ENCODE peak calls at places on chromosomes 4 and X, in eight cellular contexts. H is non-pigmented ciliary epithelial cell; V is T1000; C is naive thymus-derived CD4-positive, alpha-beta T cell; T is astrocyte of the spinal cord; J is activated T-helper 1 cell treated with anti-CD3 and anti-CD28 coated beads, Interleukin-2, amount 50 U/mL, for 16 hours; N is NCI-H2081; S is activated CD8-positive, alpha-beta memory T cell treated with anti-CD3 and anti-CD28 coated beads, Interleukin-2, amount 10 ng/mL, durations not matched to agents 7 days and 5 days. Q is an unnamed sample.

GRCh38 chr4:101419324-101420135 is 72.2 kb upstream of the PPP3CA start:
- DNase-seq in H (no peak), V (no peak), C (peak; percentile 7), T (peak; percentile 55), J (no peak), N (peak; percentile 87), S (no peak), Q (no peak)

GRCh38 chr4:7141151-7141550 is 51.2 kb upstream of the SORCS2 start:
- DNase-seq in H (no peak), V (no peak), C (no peak), T (no peak), J (no peak), N (no peak), S (no peak), Q (no peak)

GRCh38 chr4:34182346-34182745 is 2062.0 kb downstream of the ARAP2 start:
- DNase-seq in H (no peak), V (no peak), C (no peak), T (peak; percentile 15), J (no peak), N (no peak), S (no peak), Q (no peak)

GRCh38 chr4:175935016-175935661 is 123.1 kb upstream of the GPM6A start:
- DNase-seq in H (no peak), V (no peak), C (no peak), T (no peak), J (no peak), N (no peak), S (no peak), Q (peak; percentile 81)

GRCh38 chr4:8117278-8117682 is 41.3 kb downstream of the ABLIM2 start:
- DNase-seq in H (no peak), V (no peak), C (no peak), T (no peak), J (no peak), N (no peak), S (peak; percentile 51), Q (peak; percentile 51)

GRCh38 chrX:23493941-23494374 is 159.3 kb downstream of the PTCHD1 start:
- DNase-seq in H (peak; percentile 24), V (peak; percentile 32), C (no peak), T (peak; percentile 40), J (no peak), N (no peak), S (no peak), Q (peak; percentile 32)

GRCh38 chrX:130049821-130050220 is 60.5 kb downstream of the ELF4 start:
- DNase-seq in H (no peak), V (no peak), C (no peak), T (no peak), J (no peak), N (no peak), S (no peak), Q (no peak)

GRCh38 chr4:87567191-87567590 is 38.0 kb upstream of the SPARCL1 start:
- DNase-seq in H (no peak), V (no peak), C (no peak), T (no peak), J (no peak), N (no peak), S (no peak), Q (no peak)

GRCh38 chr4:155512812-155513211 is 136.0 kb upstream of the MAP9 start:
- DNase-seq in H (no peak), V (no peak), C (no peak), T (no peak), J (no peak), N (no peak), S (no peak), Q (no peak)

GRCh38 chr4:89294583-89295244 is 12.9 kb downstream of the GPRIN3 start:
- DNase-seq in H (no peak), V (no peak), C (peak; percentile 79), T (no peak), J (no peak), N (peak; percentile 52), S (no peak), Q (no peak)

GRCh38 chrX:12814434-12814833 is 23.2 kb downstream of the PRPS2 start:
- DNase-seq in H (no peak), V (no peak), C (peak; percentile 21), T (peak; percentile 41), J (no peak), N (peak; percentile 46), S (peak; percentile 66), Q (peak; percentile 51)

GRCh38 chr4:123699823-123700822 is 303.5 kb downstream of the SPRY1 start:
- DNase-seq in H (peak; percentile 91), V (no peak), C (no peak), T (peak; percentile 92), J (no peak), N (no peak), S (no peak), Q (no peak)

GRCh38 chr4:159504634-159505033 is 401.8 kb downstream of the RAPGEF2 start:
- DNase-seq in H (no peak), V (no peak), C (no peak), T (peak; percentile 37), J (no peak), N (peak; percentile 13), S (no peak), Q (no peak)

GRCh38 chr4:133148690-133149363 is at the start of gene PCDH10:
- DNase-seq in H (peak; percentile 86), V (peak; percentile 86), C (no peak), T (peak; percentile 96), J (no peak), N (peak; percentile 90), S (no peak), Q (peak; percentile 54)

GRCh38 chr4:72666910-72667309 is 97.9 kb upstream of the ADAMTS3 start:
- DNase-seq in H (no peak), V (no peak), C (no peak), T (no peak), J (no peak), N (no peak), S (no peak), Q (no peak)

GRCh38 chr4:165060938-165061337 is 7.3 kb downstream of the TRIM75 start:
- DNase-seq in H (no peak), V (no peak), C (no peak), T (no peak), J (no peak), N (no peak), S (no peak), Q (no peak)

GRCh38 chr4:169618286-169618685 is 2.1 kb upstream of the CLCN3 start:
- DNase-seq in H (no peak), V (no peak), C (peak; percentile 26), T (peak; percentile 38), J (no peak), N (no peak), S (no peak), Q (no peak)

GRCh38 chrX:136130931-136131843 is 16.1 kb upstream of the FHL1 start:
- DNase-seq in H (peak; percentile 73), V (peak; percentile 38), C (no peak), T (peak; percentile 90), J (no peak), N (no peak), S (no peak), Q (peak; percentile 61)

GRCh38 chr4:112196446-112196845 is 35.1 kb upstream of the AP1AR start:
- DNase-seq in H (no peak), V (no peak), C (no peak), T (no peak), J (no peak), N (no peak), S (no peak), Q (no peak)

GRCh38 chrX:31228909-31229308 is 157.1 kb upstream of the FTHL17 start:
- DNase-seq in H (no peak), V (no peak), C (no peak), T (no peak), J (no peak), N (no peak), S (no peak), Q (no peak)

GRCh38 chr4:10386044-10386443 is 71.2 kb downstream of the ZNF518B start:
- DNase-seq in H (no peak), V (no peak), C (no peak), T (no peak), J (no peak), N (no peak), S (no peak), Q (no peak)

GRCh38 chr4:14749910-14750309 is 252.4 kb upstream of the CPEB2 start:
- DNase-seq in H (no peak), V (no peak), C (no peak), T (peak; percentile 34), J (no peak), N (peak; percentile 31), S (no peak), Q (peak; percentile 29)

GRCh38 chr4:8127051-8127798 is 31.4 kb downstream of the ABLIM2 start:
- DNase-seq in H (no peak), V (no peak), C (no peak), T (no peak), J (no peak), N (no peak), S (no peak), Q (no peak)